ENCODE peak calls at places on chromosomes 7 and 10, in four cellular contexts. B is breast epithelium, D is heart left ventricle, R is transverse colon. T is an unnamed sample.

GRCh38 chr7:93232673-93233018 is 480 bp downstream of the VPS50 start:
- DNase-seq in B (no peak), D (no peak), R (no peak), T (peak; percentile 7)

GRCh38 chr7:40986351-40986873 is 716.5 kb downstream of the INHBA start:
- DNase-seq in R (no peak), D (no peak), B (no peak), T (no peak)

GRCh38 chr10:62083868-62084267 is 182.4 kb downstream of the ARID5B start:
- DNase-seq in D (peak; percentile 80), B (no peak), R (peak; percentile 42), T (peak; percentile 45)

GRCh38 chr7:90320801-90321494 is at the start of gene FAM237B:
- DNase-seq in B (no peak), R (no peak), D (no peak), T (no peak)

GRCh38 chr10:72694476-72695369 is 2.8 kb downstream of the MCU start:
- DNase-seq in R (no peak), D (peak; percentile 16), B (no peak), T (peak; percentile 39)

GRCh38 chr10:2212196-2212719 is 474.9 kb upstream of the ADARB2 start:
- DNase-seq in R (no peak), B (no peak), D (no peak), T (no peak)

GRCh38 chr10:78771215-78771614 is 297.6 kb upstream of the ZMIZ1 start:
- DNase-seq in D (no peak), R (no peak), B (no peak), T (peak; percentile 66)

GRCh38 chr10:46225597-46225996 is 61.2 kb upstream of the ANTXRL start:
- DNase-seq in D (peak; percentile 4), B (no peak), R (no peak), T (no peak)

GRCh38 chr7:112398534-112398933 is 51.7 kb upstream of the IFRD1 start:
- DNase-seq in B (no peak), R (no peak), D (no peak), T (no peak)

GRCh38 chr10:71596759-71597158 is 122.8 kb downstream of the C10orf105 start:
- DNase-seq in R (no peak), B (no peak), D (no peak), T (peak; percentile 32)

GRCh38 chr10:51162002-51162401 is 87.7 kb downstream of the PRKG1 start:
- DNase-seq in B (no peak), D (peak; percentile 46), R (no peak), T (peak; percentile 93)

GRCh38 chr7:80542398-80542797 is 30.5 kb upstream of the GNAT3 start:
- DNase-seq in D (no peak), R (no peak), B (no peak), T (no peak)

GRCh38 chr10:60732240-60733188 is 45.8 kb upstream of the CDK1 start:
- DNase-seq in D (no peak), B (no peak), R (peak; percentile 51), T (peak; percentile 9)

GRCh38 chr10:31034041-31034918 is 2.6 kb upstream of the ZNF438 start:
- DNase-seq in R (no peak), D (no peak), B (no peak), T (no peak)

GRCh38 chr7:150992051-150992640 is 1.3 kb downstream of the NOS3 start:
- DNase-seq in B (no peak), R (no peak), D (no peak), T (no peak)

GRCh38 chr10:29473411-29474100 is 161.2 kb downstream of the SVIL start:
- DNase-seq in D (peak; percentile 31), B (no peak), R (no peak), T (peak; percentile 46)

GRCh38 chr7:83614112-83614511 is 34.8 kb downstream of the SEMA3E start:
- DNase-seq in R (no peak), D (no peak), B (no peak), T (no peak)

GRCh38 chr10:69449841-69450240 is 1.4 kb upstream of the TSPAN15 start:
- DNase-seq in R (peak; percentile 83), B (peak; percentile 44), D (peak; percentile 69), T (no peak)

GRCh38 chr7:133484135-133484534 is 231.3 kb downstream of the EXOC4 start:
- DNase-seq in D (no peak), R (no peak), B (no peak), T (no peak)

GRCh38 chr7:119963654-119964053 is 309.3 kb upstream of the KCND2 start:
- DNase-seq in B (no peak), D (no peak), R (no peak), T (no peak)

GRCh38 chr10:35208536-35208935 is 81.9 kb downstream of the CREM start:
- DNase-seq in D (no peak), B (no peak), R (no peak), T (no peak)

GRCh38 chr7:123143206-123143605 is 56.6 kb downstream of the SLC13A1 start:
- DNase-seq in D (no peak), R (no peak), B (no peak), T (no peak)

GRCh38 chr7:14793151-14793550 is 109.4 kb downstream of the DGKB start:
- DNase-seq in B (no peak), D (no peak), R (no peak), T (no peak)

GRCh38 chr7:43537765-43538403 is 45.0 kb upstream of the STK17A start:
- DNase-seq in B (no peak), D (no peak), R (no peak), T (no peak)

GRCh38 chr7:13031481-13031880 is 344.0 kb downstream of the ARL4A start:
- DNase-seq in D (no peak), R (no peak), B (no peak), T (no peak)

GRCh38 chr7:139915301-139915863 is 86.3 kb downstream of the TBXAS1 start:
- DNase-seq in B (no peak), D (no peak), R (no peak), T (no peak)

GRCh38 chr7:93442478-93443224 is 131.9 kb downstream of the CALCR start:
- DNase-seq in D (no peak), R (peak; percentile 13), B (no peak), T (peak; percentile 38)

GRCh38 chr7:151167197-151167911 is at the start of gene GBX1:
- DNase-seq in D (no peak), B (no peak), R (no peak), T (peak; percentile 15)

GRCh38 chr10:24707445-24707844 is 16.2 kb downstream of the ARHGAP21 start:
- DNase-seq in B (no peak), R (no peak), D (no peak), T (no peak)

GRCh38 chr7:129773328-129773731 is 161.8 kb downstream of the NRF1 start:
- DNase-seq in R (no peak), B (no peak), D (no peak), T (no peak)

GRCh38 chr7:15885678-15886077 is 199.2 kb upstream of the MEOX2 start:
- DNase-seq in D (no peak), B (no peak), R (no peak), T (no peak)

GRCh38 chr10:15420858-15421257 is 49.8 kb upstream of the FAM171A1 start:
- DNase-seq in R (no peak), D (no peak), B (no peak), T (no peak)

GRCh38 chr10:100810835-100811116 is 65.4 kb downstream of the PAX2 start:
- DNase-seq in R (no peak), D (no peak), B (no peak), T (no peak)

GRCh38 chr10:62043493-62043938 is 142.0 kb downstream of the ARID5B start:
- DNase-seq in D (no peak), B (no peak), R (no peak), T (no peak)

GRCh38 chr10:28139138-28139537 is 140.3 kb upstream of the ODAD2 start:
- DNase-seq in D (no peak), B (no peak), R (no peak), T (no peak)

GRCh38 chr7:17275749-17276671 is 22.4 kb upstream of the AHR start:
- DNase-seq in R (no peak), B (no peak), D (no peak), T (no peak)

GRCh38 chr7:143885951-143886350 is 16.0 kb downstream of the TCAF1 start:
- DNase-seq in R (no peak), B (no peak), D (no peak), T (no peak)
- H3K27ac ChIP-seq in R (no peak overlapping the region), B (no peak overlapping the region), D (no peak overlapping the region), T (no peak overlapping the region)

GRCh38 chr7:65981965-65982792 is at the start of gene GUSB:
- DNase-seq in R (peak; percentile 95), D (peak; percentile 92), B (peak; percentile 69), T (peak; percentile 91)
- TF ChIP-seq POLR2A in R (peak; percentile 76), D (no peak), B (no peak), T (peak; percentile 64)

GRCh38 chr10:6578221-6579192 is 1.6 kb downstream of the PRKCQ start:
- DNase-seq in R (no peak), B (no peak), D (no peak), T (no peak)
- H3K4me1 ChIP-seq in R (no peaks in the 10 kb centered on the region), B (no peaks in the 10 kb centered on the region), D (no peaks in the 10 kb centered on the region), T (no peaks in the 10 kb centered on the region)

GRCh38 chr10:132742167-132742836 is 43.6 kb downstream of the NKX6-2 start:
- DNase-seq in R (peak; percentile 43), D (no peak), B (no peak), T (no peak)
- H3K27ac ChIP-seq in R (no peak overlapping the region), D (no peak overlapping the region), B (no peak overlapping the region), T (no peak overlapping the region)

DNA sequence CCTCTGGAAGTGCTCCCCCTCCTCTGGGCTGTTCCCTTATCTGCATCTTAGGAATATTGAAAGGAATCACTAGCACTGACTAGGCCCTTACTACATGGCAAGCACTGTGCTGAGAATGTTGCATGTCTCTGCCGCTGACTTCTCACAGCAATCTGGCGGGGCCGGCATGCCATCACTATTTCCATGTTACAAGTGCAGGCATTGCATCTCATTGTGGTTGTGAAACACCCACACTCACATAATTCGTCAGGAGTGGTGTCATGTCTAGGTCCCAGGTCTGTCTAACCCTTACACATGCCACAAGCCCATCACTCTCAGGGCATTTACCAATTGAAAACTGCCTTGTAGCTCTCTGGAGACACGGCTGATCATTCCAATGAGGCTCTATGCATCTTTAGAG is 8.5 kb upstream of the IL2RA start:
- DNase-seq in D (no peak), R (no peak), B (no peak), T (no peak)
- TF ChIP-seq POLR2A in D (no peak), R (no peak), B (no peak), T (no peak)

T was measured in adrenal gland.